ENCODE peak calls at places on chromosomes 2 and 18, in eight cellular contexts. B is cardiac fibroblast, O is stomach, W is heart left ventricle, Y is GM23338, P is GM12864, I is HFF-Myc, Z is BJ. J is an unnamed sample.
A peak's percentile ranks its signal among the peaks of the same experiment; 100 is the strongest.

GRCh38 chr2:17845806-17846205 is 29.5 kb downstream of the MSGN1 start:
- DNase-seq in B (no peak), O (no peak), W (no peak), Y (no peak), P (no peak), I (no peak), Z (no peak), J (no peak)

GRCh38 chr2:48452108-48452507 is 77.8 kb upstream of the STON1 start:
- DNase-seq in B (no peak), O (no peak), W (no peak), Y (no peak), P (no peak), I (no peak), Z (no peak), J (no peak)

GRCh38 chr2:84879595-84880394 is 1.1 kb downstream of the TRABD2A start:
- DNase-seq in B (no peak), O (no peak), W (no peak), Y (peak; percentile 63), P (peak; percentile 45), I (no peak), Z (no peak), J (no peak)

GRCh38 chr2:48110497-48110896 is 204.2 kb upstream of the FBXO11 start:
- DNase-seq in B (no peak), O (no peak), W (no peak), Y (no peak), P (no peak), I (no peak), Z (no peak), J (no peak)

GRCh38 chr2:185456517-185456916 is 282.1 kb upstream of the FSIP2 start:
- DNase-seq in B (peak; percentile 13), O (no peak), W (no peak), Y (no peak), P (no peak), I (peak; percentile 1), Z (peak; percentile 4), J (peak; percentile 93)

GRCh38 chr2:12428786-12429185 is 287.9 kb upstream of the TRIB2 start:
- DNase-seq in B (no peak), O (no peak), W (no peak), Y (peak; percentile 4), P (no peak), I (no peak), Z (no peak), J (no peak)

GRCh38 chr2:3298201-3298600 is 79.4 kb downstream of the EIPR1 start:
- DNase-seq in B (no peak), O (no peak), W (no peak), Y (no peak), P (no peak), I (no peak), Z (no peak), J (no peak)

GRCh38 chr18:57776354-57776753 is 26.8 kb downstream of the ATP8B1 start:
- DNase-seq in B (no peak), O (no peak), W (no peak), Y (no peak), P (no peak), I (no peak), Z (no peak), J (no peak)

GRCh38 chr2:216636570-216637450 is 3.6 kb downstream of the IGFBP2 start:
- DNase-seq in B (peak; percentile 33), O (peak; percentile 84), W (no peak), Y (peak; percentile 61), P (no peak), I (peak; percentile 65), Z (no peak), J (no peak)

GRCh38 chr2:238974510-238975166 is 126.8 kb downstream of the TWIST2 start:
- DNase-seq in B (peak; percentile 90), O (no peak), W (no peak), Y (peak; percentile 49), P (no peak), I (peak; percentile 88), Z (peak; percentile 84), J (peak; percentile 81)

GRCh38 chr2:135615404-135615803 is 84.1 kb downstream of the R3HDM1 start:
- DNase-seq in B (no peak), O (no peak), W (no peak), Y (no peak), P (no peak), I (no peak), Z (no peak), J (no peak)

GRCh38 chr2:38439226-38439612 is 62.1 kb upstream of the ATL2 start:
- DNase-seq in B (no peak), O (no peak), W (no peak), Y (no peak), P (no peak), I (no peak), Z (no peak), J (no peak)

GRCh38 chr2:54673501-54673998 is 49.9 kb upstream of the EML6 start:
- DNase-seq in B (peak; percentile 89), O (peak; percentile 84), W (peak; percentile 89), Y (no peak), P (no peak), I (no peak), Z (no peak), J (no peak)

GRCh38 chr2:135552887-135553286 is 21.6 kb downstream of the R3HDM1 start:
- DNase-seq in B (no peak), O (no peak), W (no peak), Y (no peak), P (no peak), I (no peak), Z (no peak), J (no peak)

GRCh38 chr2:176565641-176566323 is 296.5 kb downstream of the MTX2 start:
- DNase-seq in B (no peak), O (no peak), W (no peak), Y (peak; percentile 16), P (no peak), I (no peak), Z (no peak), J (no peak)

GRCh38 chr2:176574415-176575236 is 305.4 kb downstream of the MTX2 start:
- DNase-seq in B (no peak), O (no peak), W (no peak), Y (no peak), P (no peak), I (no peak), Z (no peak), J (no peak)

GRCh38 chr2:176566936-176567335 is 297.7 kb downstream of the MTX2 start:
- DNase-seq in B (no peak), O (no peak), W (no peak), Y (no peak), P (no peak), I (no peak), Z (no peak), J (no peak)

GRCh38 chr2:176567361-176567760 is 298.1 kb downstream of the MTX2 start:
- DNase-seq in B (no peak), O (no peak), W (no peak), Y (no peak), P (no peak), I (no peak), Z (no peak), J (no peak)

GRCh38 chr2:176569574-176569973 is 300.3 kb downstream of the MTX2 start:
- DNase-seq in B (no peak), O (no peak), W (no peak), Y (no peak), P (no peak), I (no peak), Z (no peak), J (no peak)
- H3K4me3 ChIP-seq in B (no peak overlapping the region), O (no peak overlapping the region), W (no peak overlapping the region), Y (no peak overlapping the region), P (no peak overlapping the region), I (no peak overlapping the region), Z (no peak overlapping the region), J (no peak overlapping the region)

GRCh38 chr2:44546469-44547127 is 184.9 kb downstream of the CAMKMT start:
- DNase-seq in B (no peak), O (no peak), W (no peak), Y (no peak), P (no peak), I (no peak), Z (no peak), J (no peak)

GRCh38 chr2:44547713-44548112 is 186.0 kb downstream of the CAMKMT start:
- DNase-seq in B (no peak), O (no peak), W (no peak), Y (no peak), P (no peak), I (no peak), Z (no peak), J (no peak)

GRCh38 chr2:44549099-44549471 is 187.3 kb downstream of the CAMKMT start:
- DNase-seq in B (peak; percentile 65), O (no peak), W (no peak), Y (no peak), P (no peak), I (peak; percentile 76), Z (peak; percentile 63), J (peak; percentile 74)

GRCh38 chr2:44549856-44550255 is 188.1 kb downstream of the CAMKMT start:
- DNase-seq in B (peak; percentile 21), O (no peak), W (no peak), Y (no peak), P (no peak), I (no peak), Z (no peak), J (no peak)

GRCh38 chr2:44548221-44549098 is 186.7 kb downstream of the CAMKMT start:
- DNase-seq in B (peak; percentile 9), O (no peak), W (no peak), Y (no peak), P (no peak), I (no peak), Z (no peak), J (no peak)
- H3K4me3 ChIP-seq in B (no peak overlapping the region), O (no peak overlapping the region), W (no peak overlapping the region), Y (no peak overlapping the region), P (no peak overlapping the region), I (no peak overlapping the region), Z (no peak overlapping the region), J (no peak overlapping the region)

DNA sequence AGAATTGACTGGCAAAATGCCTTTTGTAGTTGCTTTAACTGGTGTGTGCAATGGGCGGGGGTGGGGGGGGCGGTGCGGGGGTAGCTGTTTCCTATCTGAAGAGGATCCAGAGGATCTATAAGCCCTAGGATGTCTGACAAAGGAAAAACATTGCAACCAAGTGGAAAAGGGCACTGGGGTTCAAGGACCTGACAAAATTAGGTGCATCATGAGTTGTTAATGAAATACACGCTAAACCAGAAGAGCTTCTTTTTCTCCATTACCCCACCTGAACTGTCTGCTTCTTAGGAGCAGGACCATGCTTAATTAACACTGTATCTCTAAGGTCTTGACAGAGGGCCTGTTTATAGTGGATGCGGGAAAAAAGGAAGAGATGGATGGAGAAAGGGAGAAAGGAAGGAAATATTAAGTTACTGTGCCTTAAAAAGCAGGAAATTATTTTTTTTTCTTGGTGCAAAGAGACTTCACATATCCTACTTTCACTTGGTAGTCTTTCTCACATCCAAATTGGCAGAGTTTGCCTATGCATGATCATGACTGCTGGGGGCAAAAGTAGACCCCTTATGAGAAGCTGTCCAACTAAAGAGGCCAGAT is 4.7 kb downstream of the RND3 start:
- DNase-seq in B (no peak), O (no peak), W (no peak), Y (no peak), P (no peak), I (no peak), Z (no peak), J (no peak)
- H3K4me3 ChIP-seq in B (no peak overlapping the region), O (no peak overlapping the region), W (no peak overlapping the region), Y (peak overlapping the region; percentile 97), P (no peak overlapping the region), I (peak overlapping the region; percentile 97), Z (peak overlapping the region; percentile 98), J (no peak overlapping the region)

DNA sequence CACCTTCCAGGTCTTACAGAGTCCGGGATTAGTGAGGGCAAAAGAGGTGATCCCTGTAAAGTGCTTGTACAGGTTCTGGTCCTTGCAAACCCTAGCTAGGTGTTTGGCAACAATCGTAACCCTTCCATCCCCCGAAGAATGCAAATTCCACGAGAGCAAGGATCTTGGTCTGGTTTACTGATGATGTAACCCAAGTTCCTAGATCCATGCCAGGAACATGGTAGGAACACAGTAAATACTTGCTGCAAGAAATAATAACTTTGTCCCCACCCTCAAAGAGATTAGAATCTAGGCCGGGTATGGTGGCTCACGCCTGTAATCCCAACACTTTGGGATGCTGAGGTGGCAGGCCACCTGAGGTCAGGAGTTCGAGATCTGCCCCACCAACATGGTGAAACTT is 6.8 kb upstream of the NEU2 start:
- DNase-seq in B (peak; percentile 17), O (no peak), W (no peak), Y (no peak), P (no peak), I (no peak), Z (no peak), J (no peak)
- H3K4me3 ChIP-seq in B (no peak overlapping the region), O (no peak overlapping the region), W (no peak overlapping the region), Y (no peak overlapping the region), P (no peak overlapping the region), I (no peak overlapping the region), Z (no peak overlapping the region), J (no peak overlapping the region)